ENCODE peak calls at places on chromosome 19, in eight cellular contexts. L is psoas muscle, F is tibial nerve, M is uterus, W is stomach, N is ascending aorta, E is astrocyte, J is thyroid gland. T is an unnamed sample.

GRCh38 chr19:44602071-44602470 is 11.3 kb upstream of the IGSF23 start:
- DNase-seq in M (no peak), N (no peak), L (no peak), F (no peak), W (peak; percentile 78), E (no peak), J (no peak), T (peak; percentile 6)

GRCh38 chr19:52963229-52963760 is 614 bp upstream of the ZNF816 start:
- DNase-seq in L (no peak), W (no peak), F (no peak), N (no peak), M (peak; percentile 20), E (no peak), J (peak; percentile 14), T (peak; percentile 23)

GRCh38 chr19:54287456-54287855 is 6.5 kb upstream of the LILRB2 start:
- DNase-seq in E (no peak), N (no peak), L (no peak), F (no peak), M (no peak), J (no peak), W (no peak), T (no peak)

GRCh38 chr19:5786593-5787551 is 2.3 kb upstream of the PRR22 start:
- DNase-seq in J (no peak), E (no peak), N (no peak), L (no peak), F (no peak), W (no peak), M (no peak), T (no peak)

GRCh38 chr19:28023064-28023463 is 1189.9 kb downstream of the UQCRFS1 start:
- DNase-seq in L (no peak), W (no peak), M (no peak), J (no peak), N (no peak), F (no peak), E (peak; percentile 97), T (no peak)

GRCh38 chr19:51461723-51462161 is 3.5 kb upstream of the SIGLEC8 start:
- DNase-seq in M (no peak), F (no peak), J (no peak), W (peak; percentile 24), N (no peak), E (no peak), L (no peak), T (no peak)

GRCh38 chr19:1770866-1771576 is 17.7 kb downstream of the ONECUT3 start:
- DNase-seq in L (no peak), E (no peak), M (no peak), N (no peak), J (no peak), W (no peak), F (no peak), T (no peak)

GRCh38 chr19:28074773-28075172 is 1138.2 kb downstream of the UQCRFS1 start:
- DNase-seq in N (no peak), J (no peak), F (no peak), E (no peak), W (no peak), M (no peak), L (no peak), T (no peak)

GRCh38 chr19:35352448-35353304 is 5.0 kb downstream of the FFAR1 start:
- DNase-seq in E (peak; percentile 32), F (no peak), M (no peak), L (no peak), J (peak; percentile 75), W (peak; percentile 73), N (no peak), T (peak; percentile 64)

GRCh38 chr19:49387936-49388372 is at the start of gene KASH5:
- DNase-seq in M (peak; percentile 43), L (peak; percentile 92), W (peak; percentile 83), F (peak; percentile 61), N (peak; percentile 22), E (no peak), J (peak; percentile 83), T (peak; percentile 44)

GRCh38 chr19:14350302-14350701 is 30.9 kb upstream of the ADGRE5 start:
- DNase-seq in M (no peak), E (no peak), F (no peak), L (no peak), N (no peak), J (no peak), W (no peak), T (no peak)

GRCh38 chr19:41480336-41480735 is 37.4 kb downstream of the ERICH4 start:
- DNase-seq in E (no peak), W (no peak), M (no peak), N (no peak), L (no peak), J (no peak), F (no peak), T (no peak)

GRCh38 chr19:290539-291521 is at the start of gene PLPP2:
- DNase-seq in M (peak; percentile 57), F (no peak), L (peak; percentile 45), E (no peak), J (peak; percentile 61), W (peak; percentile 93), N (no peak), T (peak; percentile 88)

DNA sequence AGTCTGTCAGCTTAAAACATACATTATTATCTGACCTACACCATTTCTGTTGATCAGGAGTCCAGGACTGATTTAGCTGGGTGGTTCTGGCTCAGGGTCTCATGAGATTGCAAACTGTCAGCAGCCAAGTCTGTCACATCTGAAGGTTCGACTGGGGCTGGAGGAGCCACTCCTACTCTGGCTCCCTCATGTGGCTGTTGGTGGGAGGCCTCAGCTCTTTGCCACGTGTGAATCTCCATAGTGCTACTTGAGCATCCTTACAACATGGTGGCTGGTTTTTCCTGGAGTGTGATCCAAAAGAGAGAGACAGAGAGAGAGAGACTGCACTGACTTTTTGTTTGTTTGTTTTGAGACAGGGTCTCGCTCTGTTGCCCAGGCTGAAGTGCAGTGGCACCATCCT is 63.6 kb upstream of the NFIC start:
- DNase-seq in L (no peak), W (no peak), E (no peak), N (no peak), M (no peak), F (no peak), J (no peak), T (no peak)
- TF ChIP-seq CTCF in L (no peak), W (no peak), E (no peak), N (no peak), M (no peak), F (no peak), J (no peak), T (no peak)

GRCh38 chr19:47070756-47071155 is 22.3 kb upstream of the TMEM160 start:
- DNase-seq in E (no peak), W (no peak), N (no peak), L (no peak), J (no peak), F (no peak), M (no peak), T (no peak)
- H3K36me3 ChIP-seq in E (peaks cover 18% of the 10 kb centered on the region), W (peaks cover 98% of the 10 kb centered on the region), N (peaks cover 60% of the 10 kb centered on the region), L (no peaks in the 10 kb centered on the region), J (peaks cover 54% of the 10 kb centered on the region), F (peaks cover 99% of the 10 kb centered on the region), M (no peaks in the 10 kb centered on the region), T (peaks cover 45% of the 10 kb centered on the region)

GRCh38 chr19:47603706-47604310 is 5.1 kb upstream of the BICRA start:
- DNase-seq in W (no peak), M (no peak), F (no peak), E (no peak), N (no peak), L (no peak), J (no peak), T (no peak)

GRCh38 chr19:47601180-47601904 is 7.6 kb upstream of the BICRA start:
- DNase-seq in E (no peak), F (no peak), L (no peak), M (no peak), W (peak; percentile 50), N (no peak), J (no peak), T (no peak)

GRCh38 chr19:47598407-47599349 is 10.3 kb upstream of the BICRA start:
- DNase-seq in E (peak; percentile 94), L (peak; percentile 66), F (no peak), M (peak; percentile 87), J (peak; percentile 49), W (peak; percentile 41), N (no peak), T (peak; percentile 25)

GRCh38 chr19:47595937-47596336 is 13.0 kb upstream of the BICRA start:
- DNase-seq in N (no peak), J (no peak), W (no peak), E (no peak), M (no peak), F (no peak), L (no peak), T (no peak)

GRCh38 chr19:47600246-47601179 is 8.4 kb upstream of the BICRA start:
- DNase-seq in N (peak; percentile 99), M (peak; percentile 100), L (peak; percentile 100), F (peak; percentile 100), J (peak; percentile 100), W (peak; percentile 100), E (peak; percentile 94), T (peak; percentile 99)
- TF ChIP-seq CTCF in N (no peak), M (peak; percentile 20), L (no peak), F (peak; percentile 51), J (no peak), W (no peak), E (no peak), T (peak; percentile 44)

GRCh38 chr19:15394426-15394825 is 14.8 kb upstream of the AKAP8 start:
- DNase-seq in W (no peak), E (no peak), F (no peak), M (no peak), N (no peak), J (no peak), L (no peak), T (no peak)
- H3K36me3 ChIP-seq in W (peaks cover 93% of the 10 kb centered on the region), E (peaks cover 32% of the 10 kb centered on the region), F (peaks cover 78% of the 10 kb centered on the region), M (no peaks in the 10 kb centered on the region), N (peaks cover 58% of the 10 kb centered on the region), J (peaks cover 64% of the 10 kb centered on the region), L (peaks cover 26% of the 10 kb centered on the region), T (peaks cover 32% of the 10 kb centered on the region)

T was measured in prostate gland.